ENCODE peak calls at places on chromosome 3, in seven cellular contexts. J is BJ; C is fibroblast of lung; K is CD8-positive, alpha-beta T cell; N is tibial artery; E is psoas muscle; Q is brain microvascular endothelial cell. R is an unnamed sample.

GRCh38 chr3:197690754-197691153 is 46.0 kb downstream of the RUBCN start:
- DNase-seq in C (no peak), J (no peak), K (no peak), Q (no peak), E (no peak), N (no peak), R (no peak)

GRCh38 chr3:182710557-182711157 is 82.6 kb upstream of the ATP11B start:
- DNase-seq in C (peak), N (no peak), J (no peak), Q (no peak), E (no peak), K (no peak), R (no peak)

GRCh38 chr3:141102372-141102771 is 51.2 kb downstream of the SPSB4 start:
- DNase-seq in N (no peak), K (no peak), E (peak), C (no peak), Q (no peak), J (no peak), R (no peak)

GRCh38 chr3:193983846-193984245 is 152.1 kb upstream of the HES1 start:
- DNase-seq in E (no peak), J (no peak), N (no peak), K (no peak), C (no peak), Q (no peak), R (no peak)

GRCh38 chr3:13884851-13885703 is 5.2 kb upstream of the WNT7A start:
- DNase-seq in Q (no peak), C (no peak), N (no peak), K (peak), J (no peak), E (no peak), R (no peak)

GRCh38 chr3:183211390-183211789 is 41.7 kb upstream of the B3GNT5 start:
- DNase-seq in J (no peak), K (no peak), N (no peak), E (peak), C (no peak), Q (no peak), R (no peak)

GRCh38 chr3:134486577-134487041 is 752 bp downstream of the CEP63 start:
- DNase-seq in C (peak), K (no peak), N (no peak), E (no peak), Q (no peak), J (no peak), R (no peak)

GRCh38 chr3:50604628-50605588 is 6.7 kb downstream of the CISH start:
- DNase-seq in J (no peak), N (peak), E (peak), C (no peak), K (no peak), Q (no peak), R (no peak)

GRCh38 chr3:78022232-78022631 is 982.3 kb downstream of the ROBO2 start:
- DNase-seq in J (no peak), Q (no peak), K (no peak), C (no peak), N (no peak), E (no peak), R (no peak)

GRCh38 chr3:98662699-98663098 is 69.3 kb upstream of the CPOX start:
- DNase-seq in N (no peak), J (no peak), K (no peak), E (no peak), C (no peak), Q (no peak), R (no peak)

GRCh38 chr3:177236704-177237103 is 39.4 kb upstream of the TBL1XR1 start:
- DNase-seq in K (no peak), Q (no peak), E (no peak), C (no peak), N (no peak), J (no peak), R (no peak)

GRCh38 chr3:127792664-127793292 is 29.5 kb downstream of the MGLL start:
- DNase-seq in E (peak), J (peak), K (no peak), C (peak), Q (peak), N (peak), R (no peak)

GRCh38 chr3:127612966-127613365 is 14.8 kb downstream of the MCM2 start:
- DNase-seq in E (no peak), K (no peak), C (no peak), J (no peak), N (no peak), Q (no peak), R (no peak)

GRCh38 chr3:167253037-167253436 is 127.1 kb downstream of the ZBBX start:
- DNase-seq in E (no peak), Q (no peak), N (no peak), K (no peak), J (no peak), C (no peak), R (no peak)

GRCh38 chr3:153338487-153338886 is 176.5 kb downstream of the RAP2B start:
- DNase-seq in C (peak), K (no peak), J (no peak), Q (peak), N (no peak), E (no peak), R (no peak)

GRCh38 chr3:2770451-2770850 is 339.7 kb downstream of the IL5RA start:
- DNase-seq in E (no peak), K (no peak), N (no peak), Q (no peak), J (no peak), C (no peak), R (no peak)

GRCh38 chr3:14583543-14584091 is 43.5 kb upstream of the GRIP2 start:
- DNase-seq in N (no peak), J (no peak), E (no peak), Q (no peak), K (no peak), C (no peak), R (no peak)

GRCh38 chr3:134323966-134324962 is 50.0 kb downstream of the AMOTL2 start:
- DNase-seq in Q (no peak), E (peak), N (no peak), J (no peak), K (no peak), C (no peak), R (no peak)

GRCh38 chr3:130839815-130840214 is 54.1 kb upstream of the ATP2C1 start:
- DNase-seq in Q (no peak), J (no peak), C (no peak), K (no peak), N (no peak), E (no peak), R (no peak)

GRCh38 chr3:70064194-70064787 is 64.8 kb downstream of the SAMMSON start:
- DNase-seq in Q (peak), E (no peak), K (no peak), C (peak), N (no peak), J (no peak), R (no peak)

GRCh38 chr3:133303430-133303829 is 96.4 kb upstream of the BFSP2 start:
- DNase-seq in E (no peak), J (no peak), Q (no peak), C (no peak), K (no peak), N (no peak), R (no peak)

GRCh38 chr3:141950572-141951493 is 74.4 kb downstream of the ATP1B3 start:
- DNase-seq in K (no peak), N (no peak), J (no peak), Q (no peak), E (no peak), C (no peak), R (no peak)

GRCh38 chr3:12351145-12351544 is 62.3 kb downstream of the PPARG start:
- DNase-seq in N (peak), K (no peak), E (peak), J (no peak), C (peak), Q (no peak), R (no peak)

GRCh38 chr3:27643355-27643754 is 78.8 kb downstream of the EOMES start:
- DNase-seq in Q (no peak), C (no peak), J (no peak), E (no peak), K (no peak), N (no peak), R (no peak)

GRCh38 chr3:109098245-109098644 is 19.7 kb downstream of the MORC1 start:
- DNase-seq in K (no peak), E (no peak), C (no peak), N (no peak), J (no peak), Q (no peak), R (no peak)

GRCh38 chr3:72042397-72043211 is 257.7 kb upstream of the PROK2 start:
- DNase-seq in J (peak), K (no peak), N (no peak), Q (peak), E (no peak), C (peak), R (no peak)

GRCh38 chr3:112002458-112002971 is 3.8 kb downstream of the TAGLN3 start:
- DNase-seq in J (no peak), E (no peak), C (no peak), Q (no peak), K (no peak), N (no peak), R (no peak)

GRCh38 chr3:46660543-46661523 is 32.6 kb downstream of the ALS2CL start:
- DNase-seq in Q (no peak), K (peak), E (no peak), C (no peak), N (no peak), J (no peak), R (no peak)

GRCh38 chr3:186823391-186823790 is 17.1 kb upstream of the RFC4 start:
- DNase-seq in C (no peak), Q (no peak), J (no peak), E (no peak), K (no peak), N (no peak), R (no peak)

GRCh38 chr3:186825294-186825821 is 17.2 kb upstream of the ADIPOQ start:
- DNase-seq in K (peak), Q (peak), J (no peak), C (peak), E (no peak), N (no peak), R (no peak)

GRCh38 chr3:186824430-186825139 is 17.9 kb upstream of the ADIPOQ start:
- DNase-seq in K (no peak), E (no peak), Q (no peak), N (no peak), C (no peak), J (no peak), R (no peak)

GRCh38 chr3:186818956-186819355 is 12.7 kb upstream of the RFC4 start:
- DNase-seq in N (no peak), J (no peak), C (no peak), Q (no peak), E (no peak), K (no peak), R (no peak)

GRCh38 chr3:186821429-186822367 is 15.4 kb upstream of the RFC4 start:
- DNase-seq in Q (peak), E (no peak), C (peak), K (peak), J (no peak), N (no peak), R (no peak)
- TF ChIP-seq CTCF in Q (peak), E (peak), C (peak), K (peak), J (peak), N (peak), R (peak)

GRCh38 chr3:160929595-160929994 is 173.6 kb downstream of the PPM1L start:
- DNase-seq in N (no peak), K (no peak), E (peak), J (no peak), C (no peak), Q (peak), R (no peak)
- TF ChIP-seq CTCF in N (no peak), K (no peak), E (peak), J (peak), C (peak), Q (peak), R (no peak)

GRCh38 chr3:156445117-156445968 is 109.6 kb downstream of the SSR3 start:
- DNase-seq in J (no peak), E (no peak), C (no peak), N (no peak), Q (no peak), K (no peak), R (no peak)

GRCh38 chr3:156455839-156456238 is 99.1 kb downstream of the SSR3 start:
- DNase-seq in E (no peak), J (no peak), Q (no peak), C (no peak), K (no peak), N (no peak), R (no peak)

GRCh38 chr3:156448300-156448699 is 106.6 kb downstream of the SSR3 start:
- DNase-seq in Q (peak), N (no peak), E (no peak), J (no peak), C (peak), K (peak), R (no peak)

DNA sequence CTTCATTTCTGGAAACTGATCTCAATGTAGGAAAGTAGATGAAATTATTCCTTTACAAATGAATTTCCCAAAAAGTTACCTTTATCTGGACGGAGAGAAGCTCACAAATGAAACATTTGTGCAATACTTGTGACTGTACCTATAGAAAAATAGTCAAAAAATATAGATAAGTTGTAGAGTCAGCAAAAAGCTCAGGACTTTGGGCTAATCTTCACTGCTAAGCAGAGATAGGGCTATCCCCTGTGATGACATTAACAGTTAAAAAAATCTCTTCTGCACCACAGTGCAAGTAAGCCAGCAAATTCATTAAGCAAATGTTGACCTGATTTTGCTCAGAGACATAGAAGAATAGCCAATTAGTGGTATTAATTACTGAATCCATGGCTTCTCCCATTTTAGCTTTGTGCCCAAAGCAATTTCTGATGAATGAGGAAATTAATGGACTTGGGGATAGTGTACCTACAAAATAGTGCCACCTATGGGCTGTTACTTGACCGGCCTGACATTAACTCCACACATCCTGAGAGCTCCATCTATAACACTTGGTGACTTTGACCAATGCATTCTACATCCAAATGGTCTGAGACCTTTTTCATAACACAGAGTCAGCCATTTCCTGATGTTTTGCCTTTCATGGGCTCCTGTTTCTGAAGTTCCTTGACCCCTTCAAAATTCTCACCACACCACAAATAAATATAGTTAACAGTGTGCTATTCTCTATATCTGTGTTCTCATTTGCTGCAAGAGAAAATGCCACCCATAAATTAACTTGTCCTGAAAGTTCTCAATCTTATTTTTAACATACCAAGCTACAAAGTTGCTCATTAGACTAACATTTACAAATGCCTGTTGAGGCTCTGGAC is 105.0 kb downstream of the SSR3 start:
- DNase-seq in N (no peak), K (no peak), Q (peak), C (peak), E (no peak), J (no peak), R (no peak)
- TF ChIP-seq CTCF in N (peak), K (peak), Q (peak), C (peak), E (peak), J (peak), R (peak)

GRCh38 chr3:42537350-42537749 is 34.9 kb downstream of the VIPR1 start:
- DNase-seq in N (no peak), K (no peak), E (no peak), J (no peak), Q (no peak), C (no peak), R (no peak)

GRCh38 chr3:42532229-42532628 is 29.8 kb downstream of the VIPR1 start:
- DNase-seq in K (no peak), E (no peak), N (no peak), J (no peak), C (no peak), Q (no peak), R (no peak)

GRCh38 chr3:42533161-42533897 is 30.9 kb downstream of the VIPR1 start:
- DNase-seq in N (no peak), C (no peak), J (no peak), E (no peak), Q (no peak), K (no peak), R (no peak)

GRCh38 chr3:42539871-42540714 is 37.6 kb downstream of the VIPR1 start:
- DNase-seq in E (no peak), K (peak), N (no peak), J (no peak), Q (no peak), C (no peak), R (peak)

DNA sequence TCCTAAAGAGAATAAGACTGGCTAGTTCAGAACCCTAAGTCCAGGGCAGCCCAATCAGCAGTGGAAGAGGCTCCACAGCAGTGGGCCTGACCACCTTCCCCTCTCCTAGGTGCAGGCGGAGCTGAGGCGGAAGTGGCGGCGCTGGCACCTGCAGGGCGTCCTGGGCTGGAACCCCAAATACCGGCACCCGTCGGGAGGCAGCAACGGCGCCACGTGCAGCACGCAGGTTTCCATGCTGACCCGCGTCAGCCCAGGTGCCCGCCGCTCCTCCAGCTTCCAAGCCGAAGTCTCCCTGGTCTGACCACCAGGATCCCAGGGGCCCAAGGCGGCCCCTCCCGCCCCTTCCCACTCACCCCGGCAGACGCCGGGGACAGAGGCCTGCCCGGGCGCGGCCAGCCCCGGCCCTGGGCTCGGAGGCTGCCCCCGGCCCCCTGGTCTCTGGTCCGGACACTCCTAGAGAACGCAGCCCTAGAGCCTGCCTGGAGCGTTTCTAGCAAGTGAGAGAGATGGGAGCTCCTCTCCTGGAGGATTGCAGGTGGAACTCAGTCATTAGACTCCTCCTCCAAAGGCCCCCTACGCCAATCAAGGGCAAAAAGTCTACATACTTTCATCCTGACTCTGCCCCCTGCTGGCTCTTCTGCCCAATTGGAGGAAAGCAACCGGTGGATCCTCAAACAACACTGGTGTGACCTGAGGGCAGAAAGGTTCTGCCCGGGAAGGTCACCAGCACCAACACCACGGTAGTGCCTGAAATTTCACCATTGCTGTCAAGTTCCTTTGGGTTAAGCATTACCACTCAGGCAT is 33.7 kb downstream of the VIPR1 start:
- DNase-seq in K (peak), J (no peak), E (no peak), C (no peak), Q (peak), N (peak), R (no peak)
- TF ChIP-seq CTCF in K (peak), J (peak), E (no peak), C (no peak), Q (peak), N (peak), R (peak)

GRCh38 chr3:40078590-40078989 is 230.9 kb upstream of the EIF1B start:
- DNase-seq in J (no peak), N (no peak), K (no peak), Q (no peak), E (no peak), C (no peak), R (no peak)

GRCh38 chr3:40071683-40072238 is 237.7 kb upstream of the EIF1B start:
- DNase-seq in E (no peak), Q (no peak), J (no peak), C (no peak), K (no peak), N (no peak), R (no peak)

GRCh38 chr3:40068647-40069046 is 240.9 kb upstream of the EIF1B start:
- DNase-seq in C (no peak), K (no peak), Q (no peak), N (no peak), J (no peak), E (no peak), R (no peak)

GRCh38 chr3:40070816-40071215 is 238.7 kb upstream of the EIF1B start:
- DNase-seq in E (no peak), C (no peak), N (no peak), J (no peak), Q (peak), K (no peak), R (no peak)

DNA sequence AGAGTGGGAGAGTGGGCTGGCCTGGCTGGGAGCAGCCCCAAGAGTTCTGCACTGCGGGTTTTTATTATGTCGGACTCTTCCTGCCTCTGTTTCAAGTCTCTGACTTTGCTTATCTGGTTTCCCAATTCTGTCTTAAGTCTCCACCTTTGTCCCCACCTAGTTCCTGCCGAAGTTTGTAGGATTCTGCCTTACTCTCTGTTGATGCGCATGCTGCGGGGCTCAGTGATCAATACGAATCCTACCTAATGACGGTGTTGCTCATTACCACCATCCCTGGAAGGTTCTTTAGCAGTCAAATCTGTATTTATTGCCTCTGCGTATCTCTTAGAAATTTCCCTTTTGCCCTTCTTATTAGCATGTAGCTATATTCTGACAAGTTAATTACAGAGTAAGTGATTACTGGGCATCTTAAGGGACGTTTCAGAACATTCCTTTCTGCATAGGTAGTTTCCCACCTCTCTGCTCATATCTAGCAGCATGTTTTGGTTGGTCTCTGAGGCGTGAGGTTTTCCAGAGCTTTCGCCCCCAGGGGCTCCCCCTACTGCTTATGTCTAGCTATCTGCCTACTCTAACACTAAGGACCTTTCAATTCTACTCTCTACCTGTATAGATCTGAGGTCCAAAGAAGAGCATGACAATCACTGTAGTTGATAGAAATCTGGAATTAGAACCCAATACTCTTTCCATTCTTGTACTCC is 236.0 kb upstream of the EIF1B start:
- DNase-seq in E (no peak), N (no peak), K (no peak), J (no peak), Q (no peak), C (no peak), R (no peak)
- TF ChIP-seq CTCF in E (no peak), N (no peak), K (no peak), J (peak), Q (peak), C (no peak), R (no peak)

GRCh38 chr3:81218023-81218422 is 543.4 kb downstream of the GBE1 start:
- DNase-seq in C (peak), K (no peak), J (no peak), N (no peak), Q (peak), E (no peak), R (no peak)
- TF ChIP-seq CTCF in C (peak), K (no peak), J (peak), N (no peak), Q (peak), E (no peak), R (peak)

R was measured in D721Med.